ENCODE peak calls at places on chromosomes 2 and 18, in eight cellular contexts. W, O, B, I, G, P, F and K are unnamed samples.

GRCh38 chr2:85765081-85765731 is 11.4 kb downstream of the ATOH8 start:
- DNase-seq in G (no peak), F (no peak), B (no peak), I (no peak), O (no peak), W (peak), P (no peak), K (no peak)

GRCh38 chr18:8153887-8154583 is 455.2 kb upstream of the RAB12 start:
- DNase-seq in P (no peak), I (no peak), G (no peak), B (no peak), O (no peak), W (no peak), F (no peak), K (no peak)

GRCh38 chr2:54722641-54723299 is 692 bp upstream of the EML6 start:
- DNase-seq in O (peak), W (peak), G (no peak), I (no peak), B (no peak), F (no peak), P (no peak), K (no peak)

GRCh38 chr2:127986548-127987079 is 41.2 kb downstream of the SAP130 start:
- DNase-seq in I (no peak), P (no peak), G (no peak), W (no peak), O (no peak), F (no peak), B (no peak), K (no peak)

GRCh38 chr2:60094450-60094929 is 459.0 kb downstream of the BCL11A start:
- DNase-seq in P (no peak), W (peak), O (peak), B (no peak), G (no peak), F (no peak), I (no peak), K (no peak)

GRCh38 chr2:60066971-60067370 is 486.5 kb downstream of the BCL11A start:
- DNase-seq in W (no peak), G (no peak), O (no peak), P (no peak), F (no peak), B (no peak), I (no peak), K (no peak)

GRCh38 chr2:127932199-127932877 is 46.6 kb upstream of the AMMECR1L start:
- DNase-seq in W (no peak), O (no peak), B (no peak), F (no peak), P (no peak), I (no peak), G (no peak), K (no peak)

GRCh38 chr2:203804070-203804469 is 63.5 kb upstream of the CTLA4 start:
- DNase-seq in O (no peak), W (no peak), I (no peak), G (no peak), F (no peak), P (peak), B (no peak), K (no peak)

GRCh38 chr2:173596226-173596625 is 241.6 kb downstream of the CDCA7 start:
- DNase-seq in G (no peak), O (no peak), F (no peak), B (no peak), W (no peak), P (no peak), I (no peak), K (no peak)

GRCh38 chr2:241412144-241412543 is 56.1 kb downstream of the FARP2 start:
- DNase-seq in G (no peak), F (no peak), W (no peak), B (no peak), O (peak), I (no peak), P (peak), K (no peak)

GRCh38 chr18:5440297-5440696 is 103.5 kb downstream of the EPB41L3 start:
- DNase-seq in W (no peak), I (no peak), O (no peak), F (no peak), P (no peak), G (no peak), B (no peak), K (no peak)

GRCh38 chr2:63058149-63058741 is 7.6 kb downstream of the OTX1 start:
- DNase-seq in F (no peak), W (peak), B (no peak), G (no peak), O (no peak), P (no peak), I (no peak), K (no peak)

GRCh38 chr2:17876590-17876989 is 1.9 kb upstream of the KCNS3 start:
- DNase-seq in I (no peak), W (no peak), P (no peak), F (no peak), B (no peak), G (no peak), O (no peak), K (no peak)

GRCh38 chr2:134250840-134251461 is 2.9 kb upstream of the MGAT5 start:
- DNase-seq in W (no peak), P (no peak), F (no peak), O (no peak), I (no peak), G (no peak), B (no peak), K (no peak)

GRCh38 chr2:126467367-126468054 is 188.4 kb upstream of the GYPC start:
- DNase-seq in G (no peak), O (no peak), B (no peak), F (no peak), I (no peak), W (no peak), P (no peak), K (no peak)

GRCh38 chr2:28989973-28990372 is 8.9 kb downstream of the TOGARAM2 start:
- DNase-seq in B (no peak), P (no peak), I (no peak), F (no peak), O (no peak), G (no peak), W (no peak), K (no peak)

GRCh38 chr2:217650716-217651360 is 352.0 kb downstream of the TNS1 start:
- DNase-seq in G (peak), W (peak), B (no peak), P (peak), I (no peak), O (peak), F (no peak), K (peak)

GRCh38 chr2:11505652-11506610 is 27.9 kb upstream of the GREB1 start:
- DNase-seq in P (no peak), W (no peak), B (no peak), I (no peak), G (no peak), F (no peak), O (no peak), K (no peak)

GRCh38 chr2:162521871-162522655 is 178.1 kb downstream of the GCA start:
- DNase-seq in W (no peak), I (no peak), G (no peak), O (no peak), F (peak), P (no peak), B (no peak), K (peak)

GRCh38 chr2:163518762-163519161 is 217.0 kb downstream of the FIGN start:
- DNase-seq in I (no peak), G (no peak), W (no peak), O (no peak), F (no peak), B (no peak), P (no peak), K (no peak)

GRCh38 chr2:218886461-218886947 is 5.9 kb downstream of the WNT10A start:
- DNase-seq in P (no peak), B (no peak), G (no peak), F (peak), I (no peak), O (no peak), W (no peak), K (no peak)

GRCh38 chr2:70523996-70524965 is 29.3 kb downstream of the TGFA start:
- DNase-seq in W (peak), P (no peak), G (no peak), F (no peak), O (peak), B (no peak), I (no peak), K (no peak)

GRCh38 chr2:55338268-55338667 is 69.2 kb upstream of the MTIF2 start:
- DNase-seq in I (no peak), W (no peak), F (no peak), P (no peak), B (no peak), O (no peak), G (no peak), K (no peak)

GRCh38 chr2:121335294-121336290 is 50.6 kb upstream of the TFCP2L1 start:
- DNase-seq in G (no peak), P (no peak), B (no peak), W (no peak), F (no peak), I (no peak), O (no peak), K (peak)

GRCh38 chr2:222319576-222320440 is 21.0 kb upstream of the PAX3 start:
- DNase-seq in P (no peak), I (no peak), G (no peak), W (peak), B (no peak), O (peak), F (no peak), K (no peak)

GRCh38 chr18:59662008-59662701 is 35.1 kb downstream of the CCBE1 start:
- DNase-seq in F (no peak), I (no peak), G (no peak), W (no peak), O (no peak), B (no peak), P (no peak), K (no peak)

GRCh38 chr2:233764264-233764663 is 4.2 kb downstream of the UGT1A1 start:
- DNase-seq in W (no peak), B (no peak), P (peak), F (no peak), O (peak), G (no peak), I (no peak), K (no peak)

GRCh38 chr18:3119401-3120323 is 100.1 kb downstream of the MYOM1 start:
- DNase-seq in B (no peak), P (no peak), W (no peak), O (peak), G (no peak), I (no peak), F (no peak), K (no peak)

GRCh38 chr18:77111449-77112160 is 21.0 kb downstream of the MBP start:
- DNase-seq in G (no peak), I (no peak), B (no peak), P (no peak), F (no peak), O (peak), W (no peak), K (no peak)

GRCh38 chr2:156343940-156344301 is 11.4 kb upstream of the NR4A2 start:
- DNase-seq in F (no peak), P (no peak), W (no peak), B (no peak), O (no peak), G (no peak), I (no peak), K (peak)

GRCh38 chr2:170386554-170386953 is 208.6 kb downstream of the MYO3B start:
- DNase-seq in P (no peak), O (no peak), I (no peak), W (no peak), B (no peak), F (no peak), G (no peak), K (no peak)

GRCh38 chr2:226352941-226353558 is 446.6 kb downstream of the IRS1 start:
- DNase-seq in O (no peak), W (no peak), B (no peak), G (no peak), F (no peak), I (no peak), P (no peak), K (no peak)

GRCh38 chr2:105339414-105339813 is 2.1 kb downstream of the C2orf49 start:
- DNase-seq in O (no peak), B (no peak), P (no peak), W (no peak), G (no peak), I (no peak), F (no peak), K (no peak)